ENCODE peak calls at places on chromosomes 1 and 21, in eight cellular contexts. J, D, W, O, Q, C, U and F are unnamed samples.

GRCh38 chr21:40416572-40416971 is 430.4 kb downstream of the DSCAM start:
- DNase-seq in J (no peak), D (no peak), W (no peak), O (no peak), Q (no peak), C (no peak), U (no peak), F (no peak)

GRCh38 chr1:105793541-105794146 is 1262.8 kb upstream of the PRMT6 start:
- DNase-seq in J (no peak), D (peak), W (peak), O (peak), Q (peak), C (peak), U (no peak), F (peak)

GRCh38 chr1:196372896-196373536 is 235.2 kb downstream of the KCNT2 start:
- DNase-seq in J (no peak), D (peak), W (peak), O (peak), Q (peak), C (peak), U (no peak), F (no peak)

GRCh38 chr1:233075045-233075444 is 124.6 kb downstream of the NTPCR start:
- DNase-seq in J (no peak), D (no peak), W (no peak), O (peak), Q (peak), C (peak), U (no peak), F (no peak)

GRCh38 chr1:236020359-236021000 is 44.4 kb downstream of the NID1 start:
- DNase-seq in J (no peak), D (no peak), W (no peak), O (peak), Q (no peak), C (no peak), U (no peak), F (no peak)

GRCh38 chr1:27789511-27790154 is 16.6 kb downstream of the STX12 start:
- DNase-seq in J (no peak), D (no peak), W (no peak), O (peak), Q (no peak), C (peak), U (no peak), F (no peak)

GRCh38 chr1:46653405-46653853 is 14.7 kb downstream of the ATPAF1 start:
- DNase-seq in J (no peak), D (no peak), W (no peak), O (peak), Q (no peak), C (no peak), U (no peak), F (no peak)

GRCh38 chr1:185017338-185017737 is 28.0 kb upstream of the RNF2 start:
- DNase-seq in J (no peak), D (no peak), W (peak), O (peak), Q (peak), C (peak), U (no peak), F (no peak)

GRCh38 chr1:241611063-241611462 is 29.1 kb downstream of the CHML start:
- DNase-seq in J (peak), D (peak), W (peak), O (peak), Q (peak), C (peak), U (no peak), F (no peak)

GRCh38 chr1:227766015-227766634 is 30.9 kb downstream of the SNAP47 start:
- DNase-seq in J (peak), D (no peak), W (peak), O (no peak), Q (peak), C (peak), U (no peak), F (no peak)